ENCODE peak calls at places on chromosomes 6 and 20, in four cellular contexts. Q is brain microvascular endothelial cell; Y is astrocyte of the spinal cord; I is activated CD4-positive, alpha-beta T cell treated with anti-CD3 and anti-CD28 coated beads, Interleukin-2, amount 10 ng/mL, durations not matched to agents 7 days and 5 days. S is an unnamed sample.

GRCh38 chr6:129749749-129750120 is 39.8 kb upstream of the ARHGAP18 start:
- DNase-seq in I (peak), Y (peak), Q (peak), S (peak)

GRCh38 chr20:48659888-48660287 is 167.9 kb downstream of the PREX1 start:
- DNase-seq in Y (no peak), I (no peak), Q (no peak), S (peak)

GRCh38 chr6:53956068-53956711 is 155.1 kb upstream of the MLIP start:
- DNase-seq in Q (peak), Y (peak), I (peak), S (peak)

GRCh38 chr6:150435832-150436231 is 67.0 kb downstream of the IYD start:
- DNase-seq in I (no peak), Q (peak), Y (peak), S (no peak)

GRCh38 chr6:126040826-126041225 is 54.5 kb downstream of the TRMT11 start:
- DNase-seq in Q (peak), Y (peak), I (no peak), S (peak)

GRCh38 chr6:136989591-136990578 is 54.9 kb downstream of the IL20RA start:
- DNase-seq in I (no peak), Y (no peak), Q (no peak), S (no peak)

GRCh38 chr20:757509-757908 is 10.8 kb downstream of the SLC52A3 start:
- DNase-seq in Q (no peak), Y (no peak), I (no peak), S (no peak)

GRCh38 chr6:134437376-134437775 is 119.5 kb upstream of the SGK1 start:
- DNase-seq in Y (peak), I (no peak), Q (peak), S (peak)

GRCh38 chr20:51008718-51009117 is 14.2 kb downstream of the KCNG1 start:
- DNase-seq in I (no peak), Y (no peak), Q (no peak), S (no peak)

GRCh38 chr6:148436466-148436865 is 93.8 kb downstream of the SASH1 start:
- DNase-seq in I (no peak), Q (no peak), Y (no peak), S (no peak)

GRCh38 chr6:6052216-6052615 is 45.5 kb upstream of the NRN1 start:
- DNase-seq in Y (no peak), I (no peak), Q (no peak), S (no peak)

GRCh38 chr20:34268851-34269668 is 27.8 kb downstream of the ASIP start:
- DNase-seq in Q (no peak), I (peak), Y (peak), S (peak)

GRCh38 chr6:47103931-47104330 is 61.8 kb upstream of the ADGRF1 start:
- DNase-seq in I (no peak), Y (no peak), Q (peak), S (no peak)

GRCh38 chr6:152170702-152171667 is 363.5 kb downstream of the ESR1 start:
- DNase-seq in Y (peak), I (peak), Q (peak), S (no peak)

GRCh38 chr6:88374556-88374955 is 208.4 kb upstream of the CNR1 start:
- DNase-seq in Q (no peak), I (no peak), Y (no peak), S (no peak)

GRCh38 chr6:75524322-75524972 is 30.8 kb upstream of the FILIP1 start:
- DNase-seq in Y (peak), I (no peak), Q (peak), S (peak)

GRCh38 chr6:134599079-134599478 is 281.2 kb upstream of the SGK1 start:
- DNase-seq in Y (no peak), Q (no peak), I (no peak), S (no peak)

GRCh38 chr6:50062051-50062450 is 12.3 kb upstream of the DEFB112 start:
- DNase-seq in Y (no peak), Q (no peak), I (no peak), S (no peak)

GRCh38 chr6:92231220-92231701 is 1188.1 kb downstream of the EPHA7 start:
- DNase-seq in I (no peak), Q (no peak), Y (no peak), S (no peak)

GRCh38 chr6:152697634-152698033 is at the start of gene MYCT1:
- DNase-seq in Y (no peak), I (no peak), Q (no peak), S (peak)

GRCh38 chr6:56406276-56407269 is 159.2 kb upstream of the COL21A1 start:
- DNase-seq in Q (no peak), Y (no peak), I (no peak), S (no peak)

GRCh38 chr20:59628171-59628570 is 23.8 kb downstream of the PHACTR3 start:
- DNase-seq in Q (no peak), I (no peak), Y (no peak), S (no peak)

GRCh38 chr6:101276066-101276465 is 117.4 kb upstream of the GRIK2 start:
- DNase-seq in Y (no peak), Q (no peak), I (no peak), S (no peak)

GRCh38 chr20:63275825-63276224 is 3.2 kb downstream of the ARFGAP1 start:
- DNase-seq in Y (no peak), I (no peak), Q (no peak), S (no peak)

GRCh38 chr20:21564127-21564773 is 50.4 kb upstream of the NKX2-2 start:
- DNase-seq in I (no peak), Q (no peak), Y (no peak), S (no peak)

GRCh38 chr6:47146426-47147174 is 104.5 kb upstream of the ADGRF1 start:
- DNase-seq in Q (no peak), Y (peak), I (no peak), S (no peak)

GRCh38 chr6:141464490-141464889 is 668.2 kb upstream of the GJE1 start:
- DNase-seq in Q (peak), I (no peak), Y (peak), S (no peak)

GRCh38 chr6:120632975-120633374 is 701.3 kb downstream of the TBC1D32 start:
- DNase-seq in I (no peak), Q (no peak), Y (no peak), S (no peak)

GRCh38 chr6:44127186-44128019 is at the start of the genes MRPL14 and TMEM63B:
- DNase-seq in I (peak), Q (peak), Y (peak), S (peak)

GRCh38 chr6:28981833-28982475 is 23.2 kb downstream of the ZNF311 start:
- DNase-seq in I (peak), Y (peak), Q (peak), S (peak)

GRCh38 chr6:43699564-43700186 is 12.1 kb upstream of the MRPS18A start:
- DNase-seq in Q (peak), I (no peak), Y (no peak), S (peak)

GRCh38 chr6:153625089-153625488 is 414.0 kb upstream of the OPRM1 start:
- DNase-seq in Q (peak), Y (peak), I (no peak), S (no peak)

GRCh38 chr6:70375882-70376281 is 37.4 kb upstream of the FAM135A start:
- DNase-seq in I (no peak), Q (no peak), Y (no peak), S (no peak)

GRCh38 chr6:24078200-24078599 is 47.8 kb upstream of the NRSN1 start:
- DNase-seq in Y (no peak), I (no peak), Q (no peak), S (no peak)

GRCh38 chr6:112232845-112233256 is 21.5 kb downstream of the LAMA4 start:
- DNase-seq in Y (peak), Q (peak), I (no peak), S (peak)

GRCh38 chr6:100430962-100431361 is 33.8 kb downstream of the SIM1 start:
- DNase-seq in Q (no peak), Y (no peak), I (no peak), S (no peak)

GRCh38 chr20:21518292-21518991 is 4.6 kb upstream of the NKX2-2 start:
- DNase-seq in Y (no peak), I (no peak), Q (no peak), S (no peak)

GRCh38 chr20:50523552-50524167 is 13.5 kb downstream of the PTPN1 start:
- DNase-seq in Y (no peak), I (no peak), Q (no peak), S (peak)

GRCh38 chr6:40328988-40329545 is 258.1 kb downstream of the LRFN2 start:
- DNase-seq in I (no peak), Y (no peak), Q (no peak), S (no peak)

GRCh38 chr6:138372711-138373463 is 4.8 kb upstream of the SMIM28 start:
- DNase-seq in I (no peak), Q (peak), Y (peak), S (peak)